ENCODE peak calls at places on chromosomes 12 and 14, in ten cellular contexts. A, J, F, P, Z, I, U, X, Y and D are unnamed samples. For H3K9me3, the result is how much of the 10 kb centered on the place peaks cover.

GRCh38 chr14:24673534-24674203 is 39.7 kb upstream of the GZMB start:
- DNase-seq in A (no peak), J (peak), F (no peak), P (no peak), Z (no peak), I (peak), U (no peak), X (no peak), Y (no peak), D (peak)

GRCh38 chr14:94780536-94781404 is 10.9 kb upstream of the GSC start:
- DNase-seq in A (no peak), J (no peak), F (no peak), P (no peak), Z (no peak), I (no peak), U (no peak), X (no peak), Y (no peak), D (no peak)

GRCh38 chr12:132685400-132685799 is 1.7 kb downstream of the POLE start:
- DNase-seq in A (no peak), J (no peak), F (no peak), P (no peak), Z (no peak), I (no peak), U (no peak), X (no peak), Y (no peak), D (no peak)

GRCh38 chr14:60090864-60091519 is 731 bp upstream of the PCNX4 start:
- DNase-seq in A (peak), J (peak), F (peak), P (peak), Z (peak), I (peak), U (peak), X (peak), Y (peak), D (no peak)

GRCh38 chr14:61472025-61472672 is 150.8 kb downstream of the PRKCH start:
- DNase-seq in A (no peak), J (no peak), F (no peak), P (no peak), Z (peak), I (peak), U (no peak), X (peak), Y (no peak), D (no peak)

GRCh38 chr14:100303179-100303578 is 3.1 kb downstream of the SLC25A29 start:
- DNase-seq in A (no peak), J (no peak), F (no peak), P (no peak), Z (peak), I (no peak), U (no peak), X (no peak), Y (no peak), D (no peak)

GRCh38 chr12:101172316-101172715 is 37.7 kb downstream of the SLC5A8 start:
- DNase-seq in A (no peak), J (peak), F (no peak), P (no peak), Z (peak), I (no peak), U (no peak), X (no peak), Y (no peak), D (no peak)

GRCh38 chr14:20714593-20715250 is 26.2 kb downstream of the ANG start:
- DNase-seq in A (peak), J (peak), F (peak), P (peak), Z (no peak), I (no peak), U (peak), X (peak), Y (peak), D (no peak)

GRCh38 chr14:98167702-98168101 is 1104.3 kb downstream of the BCL11B start:
- DNase-seq in A (no peak), J (no peak), F (no peak), P (no peak), Z (no peak), I (peak), U (no peak), X (no peak), Y (no peak), D (no peak)

DNA sequence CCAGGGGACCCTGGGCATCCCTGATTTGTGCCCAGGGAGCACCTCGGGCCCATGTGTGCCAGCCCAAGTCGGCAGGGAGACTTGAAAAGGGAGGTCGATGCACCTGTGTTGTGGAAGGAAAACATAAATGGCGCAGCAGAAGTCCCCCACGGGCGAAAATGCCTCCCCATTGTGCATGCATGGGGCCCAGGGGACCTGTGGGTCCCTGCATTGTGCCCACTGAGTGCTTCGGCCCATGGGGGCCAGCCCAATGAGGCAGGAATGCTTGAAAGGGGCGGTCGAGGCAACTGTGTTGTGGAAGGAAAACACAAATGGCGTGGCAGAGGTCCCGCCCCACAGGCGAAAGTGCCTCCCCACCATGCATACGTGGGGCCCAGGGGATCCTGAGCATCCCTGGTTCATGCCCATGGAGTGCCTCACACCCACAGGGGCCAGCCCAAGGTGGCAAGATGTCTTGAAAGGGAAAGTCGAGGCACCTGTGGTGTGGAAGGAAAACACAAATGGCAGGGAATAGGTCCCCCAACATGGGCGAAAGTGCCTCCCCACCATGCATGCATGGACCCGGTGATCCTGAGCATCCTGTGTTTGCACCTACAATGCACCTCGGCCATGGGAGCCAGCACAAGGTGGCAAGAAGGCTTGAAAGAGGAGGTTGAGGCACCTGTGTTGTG is 368.0 kb downstream of the ALG10 start:
- DNase-seq in A (no peak), J (no peak), F (no peak), P (no peak), Z (no peak), I (no peak), U (peak), X (no peak), Y (peak), D (no peak)
- H3K9me3 ChIP-seq in A (under half), J (half or more), F (under half), P (under half), Z (under half), I (under half), U (under half), X (half or more), Y (under half), D (under half)

DNA sequence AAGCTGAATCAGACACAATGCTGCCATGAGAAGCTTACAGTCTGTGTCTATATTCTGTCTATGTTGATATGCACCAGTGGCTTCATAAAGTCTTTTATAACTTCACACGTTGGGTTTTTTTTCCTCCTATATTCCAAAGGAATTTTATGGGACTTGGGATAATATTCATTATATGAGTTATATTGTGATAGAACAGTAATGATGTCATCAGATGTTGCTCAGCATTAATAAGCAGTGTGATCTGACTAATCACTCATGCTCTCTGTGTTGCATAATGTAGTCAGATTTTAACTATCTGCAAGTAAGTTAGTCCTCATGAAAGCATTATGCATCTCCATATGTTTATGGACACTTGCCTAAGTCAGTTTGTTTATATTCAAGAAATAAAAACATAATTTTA is 159.6 kb downstream of the PLCZ1 start:
- DNase-seq in A (no peak), J (no peak), F (no peak), P (no peak), Z (no peak), I (no peak), U (no peak), X (no peak), Y (no peak), D (no peak)
- H3K9me3 ChIP-seq in A (under half), J (under half), F (under half), P (under half), Z (under half), I (under half), U (under half), X (under half), Y (under half), D (under half)

GRCh38 chr14:105647784-105648608 is 121.6 kb downstream of the TMEM121 start:
- DNase-seq in A (no peak), J (no peak), F (no peak), P (peak), Z (no peak), I (no peak), U (no peak), X (no peak), Y (no peak), D (no peak)
- H3K9me3 ChIP-seq in A (under half), J (under half), F (under half), P (under half), Z (under half), I (under half), U (under half), X (under half), Y (under half), D (under half)

GRCh38 chr12:130559806-130560205 is 156.3 kb downstream of the RIMBP2 start:
- DNase-seq in A (no peak), J (peak), F (no peak), P (no peak), Z (no peak), I (no peak), U (no peak), X (no peak), Y (no peak), D (no peak)

GRCh38 chr12:130563322-130563721 is 152.8 kb downstream of the RIMBP2 start:
- DNase-seq in A (no peak), J (no peak), F (no peak), P (no peak), Z (no peak), I (no peak), U (no peak), X (no peak), Y (no peak), D (no peak)

GRCh38 chr12:130562711-130563110 is 153.4 kb downstream of the RIMBP2 start:
- DNase-seq in A (no peak), J (no peak), F (no peak), P (no peak), Z (no peak), I (no peak), U (no peak), X (no peak), Y (no peak), D (no peak)

GRCh38 chr12:130557876-130558770 is 158.0 kb downstream of the RIMBP2 start:
- DNase-seq in A (no peak), J (peak), F (no peak), P (no peak), Z (no peak), I (no peak), U (peak), X (no peak), Y (no peak), D (no peak)

DNA sequence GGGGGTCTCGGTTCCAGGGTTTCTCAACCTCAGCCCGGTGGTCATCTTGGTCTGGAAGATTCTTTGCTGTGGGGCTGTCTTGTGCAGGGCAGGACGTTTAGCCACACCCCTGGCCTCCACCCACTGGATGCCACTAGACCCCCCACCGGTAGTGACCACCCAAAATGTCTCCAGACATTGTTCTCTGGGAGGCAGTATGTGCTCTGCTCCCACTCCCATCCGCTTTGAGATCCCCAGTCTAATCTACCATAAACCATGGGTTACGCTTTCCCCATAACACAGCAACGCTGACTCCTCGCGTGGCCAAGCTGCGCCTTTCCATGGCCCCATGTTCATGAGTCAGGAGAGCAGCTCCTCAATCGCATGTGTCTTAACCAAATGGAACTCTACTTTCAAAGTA is 155.8 kb downstream of the RIMBP2 start:
- DNase-seq in A (no peak), J (no peak), F (no peak), P (no peak), Z (no peak), I (no peak), U (no peak), X (no peak), Y (no peak), D (no peak)
- H3K9me3 ChIP-seq in A (under half), J (under half), F (under half), P (under half), Z (under half), I (under half), U (under half), X (under half), Y (under half), D (under half)

GRCh38 chr12:94359761-94360160 is 99.9 kb downstream of the CEP83 start:
- DNase-seq in A (no peak), J (no peak), F (no peak), P (no peak), Z (no peak), I (no peak), U (no peak), X (no peak), Y (no peak), D (no peak)
- H3K9me3 ChIP-seq in A (under half), J (under half), F (under half), P (under half), Z (under half), I (under half), U (under half), X (under half), Y (under half), D (under half)

GRCh38 chr12:130593056-130593455 is 123.0 kb downstream of the RIMBP2 start:
- DNase-seq in A (no peak), J (no peak), F (no peak), P (no peak), Z (no peak), I (no peak), U (no peak), X (no peak), Y (no peak), D (no peak)

GRCh38 chr12:130589391-130590317 is 126.4 kb downstream of the RIMBP2 start:
- DNase-seq in A (no peak), J (no peak), F (no peak), P (no peak), Z (no peak), I (no peak), U (no peak), X (no peak), Y (no peak), D (no peak)

GRCh38 chr12:130590685-130591084 is 125.4 kb downstream of the RIMBP2 start:
- DNase-seq in A (no peak), J (no peak), F (no peak), P (no peak), Z (no peak), I (no peak), U (no peak), X (no peak), Y (no peak), D (no peak)

GRCh38 chr12:130592641-130593040 is 123.5 kb downstream of the RIMBP2 start:
- DNase-seq in A (no peak), J (no peak), F (no peak), P (no peak), Z (no peak), I (no peak), U (no peak), X (no peak), Y (no peak), D (no peak)

DNA sequence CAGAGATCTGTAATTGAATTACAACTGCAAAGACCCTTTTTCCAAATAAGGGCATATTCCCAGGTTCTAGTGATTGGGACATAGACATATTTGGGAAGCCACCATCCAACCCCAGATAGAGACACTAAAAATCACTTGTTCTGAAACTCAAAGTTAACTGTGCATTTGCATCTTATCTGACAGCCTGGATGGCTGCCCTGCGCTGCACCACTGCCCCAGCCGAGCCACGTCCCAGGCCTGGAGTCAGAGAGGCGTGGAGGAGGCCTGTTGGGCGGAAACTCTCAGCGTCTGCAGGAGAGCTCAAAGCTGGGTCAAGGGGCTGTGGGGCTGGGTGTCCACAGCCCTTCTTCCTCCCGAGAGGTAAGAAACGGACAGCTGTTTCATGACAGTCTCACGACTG is 124.4 kb downstream of the RIMBP2 start:
- DNase-seq in A (no peak), J (no peak), F (no peak), P (no peak), Z (no peak), I (no peak), U (no peak), X (no peak), Y (no peak), D (no peak)
- H3K9me3 ChIP-seq in A (under half), J (under half), F (under half), P (under half), Z (under half), I (under half), U (under half), X (under half), Y (under half), D (under half)

GRCh38 chr12:23221926-23222325 is 597.0 kb downstream of the ETNK1 start:
- DNase-seq in A (no peak), J (no peak), F (no peak), P (no peak), Z (no peak), I (no peak), U (no peak), X (no peak), Y (no peak), D (no peak)
- H3K9me3 ChIP-seq in A (under half), J (under half), F (under half), P (under half), Z (under half), I (under half), U (under half), X (under half), Y (under half), D (under half)

GRCh38 chr12:12770262-12770661 is 15.2 kb upstream of the APOLD1 start:
- DNase-seq in A (no peak), J (no peak), F (no peak), P (no peak), Z (no peak), I (no peak), U (no peak), X (no peak), Y (no peak), D (no peak)
- H3K9me3 ChIP-seq in A (under half), J (under half), F (under half), P (under half), Z (under half), I (under half), U (under half), X (under half), Y (under half), D (under half)